ENCODE peak calls at places on chromosomes 12 and 14, in ten cellular contexts. U, Q, F, L, C, M, D, R, J and P are unnamed samples.

GRCh38 chr12:68259318-68259940 is 6.0 kb upstream of the IL22 start:
- DNase-seq in Q (no peak), L (peak), D (no peak), J (no peak), R (no peak), C (no peak), F (no peak), M (peak), U (peak), P (no peak)

GRCh38 chr14:34466691-34467090 is 4.7 kb upstream of the SPTSSA start:
- DNase-seq in M (no peak), C (no peak), U (no peak), Q (no peak), D (no peak), J (no peak), R (no peak), F (no peak), L (no peak), P (no peak)

GRCh38 chr14:68690106-68690960 is 102.5 kb downstream of the ZFP36L1 start:
- DNase-seq in J (no peak), D (no peak), F (no peak), U (no peak), Q (no peak), L (no peak), M (no peak), C (no peak), R (peak), P (no peak)

GRCh38 chr14:99910337-99911268 is 117.4 kb downstream of the EML1 start:
- DNase-seq in L (peak), U (peak), R (peak), J (no peak), M (peak), F (no peak), Q (no peak), C (no peak), D (no peak), P (no peak)

GRCh38 chr14:94394594-94395305 is 6.3 kb upstream of the SERPINA1 start:
- DNase-seq in R (no peak), C (no peak), D (no peak), Q (no peak), L (peak), J (no peak), F (no peak), M (peak), U (peak), P (no peak)

GRCh38 chr14:35435177-35435576 is 30.6 kb upstream of the NFKBIA start:
- DNase-seq in F (no peak), Q (no peak), U (no peak), J (no peak), L (peak), R (no peak), D (no peak), C (no peak), M (peak), P (no peak)

GRCh38 chr12:124851344-124851743 is 12.3 kb downstream of the SCARB1 start:
- DNase-seq in Q (no peak), C (no peak), M (no peak), J (no peak), F (no peak), L (no peak), D (no peak), R (no peak), U (no peak), P (no peak)

GRCh38 chr12:104177663-104178501 is 37.7 kb upstream of the TXNRD1 start:
- DNase-seq in F (no peak), C (no peak), L (peak), J (no peak), R (no peak), M (peak), Q (no peak), U (peak), D (no peak), P (peak)

GRCh38 chr12:52522346-52523011 is 2.3 kb upstream of the KRT5 start:
- DNase-seq in M (peak), D (peak), U (no peak), Q (no peak), F (no peak), L (peak), J (no peak), C (no peak), R (no peak), P (no peak)

GRCh38 chr14:100306506-100307214 is 416 bp upstream of the SLC25A29 start:
- DNase-seq in M (peak), R (peak), L (peak), D (peak), J (peak), C (peak), U (peak), F (peak), Q (peak), P (peak)

GRCh38 chr12:131223171-131223761 is 269.6 kb downstream of the ADGRD1 start:
- DNase-seq in Q (no peak), C (no peak), R (no peak), F (no peak), J (no peak), U (no peak), D (no peak), L (no peak), M (no peak), P (no peak)

GRCh38 chr12:43969882-43970281 is 134.0 kb downstream of the TMEM117 start:
- DNase-seq in L (peak), M (peak), C (no peak), Q (no peak), U (peak), D (no peak), F (no peak), J (no peak), R (no peak), P (no peak)

GRCh38 chr12:88658009-88658408 is 77.7 kb upstream of the KITLG start:
- DNase-seq in M (peak), L (peak), F (no peak), U (no peak), R (no peak), Q (no peak), C (no peak), J (no peak), D (no peak), P (peak)

GRCh38 chr12:94079965-94080683 is 68.3 kb upstream of the PLXNC1 start:
- DNase-seq in J (no peak), M (no peak), Q (no peak), D (no peak), L (no peak), U (no peak), F (no peak), C (no peak), R (no peak), P (no peak)

GRCh38 chr12:63843613-63844390 is 698 bp upstream of the SRGAP1 start:
- DNase-seq in F (peak), M (peak), U (peak), Q (peak), D (peak), R (peak), J (peak), L (peak), C (peak), P (peak)

GRCh38 chr12:63845726-63846125 is 1.2 kb downstream of the SRGAP1 start:
- DNase-seq in R (no peak), L (peak), J (no peak), C (no peak), D (no peak), Q (no peak), M (peak), F (peak), U (peak), P (no peak)

GRCh38 chr12:63848450-63848849 is 4.0 kb downstream of the SRGAP1 start:
- DNase-seq in D (no peak), F (no peak), R (no peak), U (no peak), Q (no peak), M (no peak), L (no peak), C (no peak), J (no peak), P (no peak)

GRCh38 chr12:63844391-63845341 is at the start of gene SRGAP1:
- DNase-seq in M (peak), C (peak), Q (no peak), F (peak), U (peak), J (no peak), R (peak), D (peak), L (peak), P (peak)

GRCh38 chr12:63846249-63846967 is 1.9 kb downstream of the SRGAP1 start:
- DNase-seq in U (no peak), D (no peak), F (no peak), Q (no peak), M (no peak), L (no peak), J (no peak), R (no peak), C (no peak), P (peak)
- TF ChIP-seq CTCF in U (no peak), D (no peak), F (no peak), Q (no peak), M (no peak), L (no peak), J (no peak), R (no peak), C (no peak), P (no peak)

GRCh38 chr12:79644274-79645234 is 46.2 kb downstream of the PAWR start:
- DNase-seq in Q (no peak), J (no peak), L (no peak), C (no peak), D (no peak), R (no peak), U (no peak), F (no peak), M (no peak), P (no peak)
- TF ChIP-seq CTCF in Q (no peak), J (no peak), L (no peak), C (no peak), D (no peak), R (no peak), U (no peak), F (no peak), M (no peak), P (no peak)

GRCh38 chr14:52023518-52023917 is 34.2 kb downstream of the RTRAF start:
- DNase-seq in U (peak), Q (no peak), C (no peak), F (no peak), M (peak), L (peak), J (no peak), R (no peak), D (peak), P (no peak)

GRCh38 chr14:52025310-52025709 is 36.0 kb downstream of the RTRAF start:
- DNase-seq in D (no peak), Q (no peak), F (no peak), L (peak), C (no peak), U (peak), M (peak), J (no peak), R (no peak), P (no peak)

GRCh38 chr14:52026921-52027320 is 37.6 kb downstream of the RTRAF start:
- DNase-seq in Q (no peak), D (no peak), F (no peak), U (no peak), C (no peak), M (no peak), R (no peak), J (no peak), L (no peak), P (no peak)

GRCh38 chr14:52029881-52030280 is 39.0 kb downstream of the NID2 start:
- DNase-seq in J (no peak), F (no peak), D (no peak), Q (no peak), C (no peak), R (no peak), U (no peak), L (no peak), M (no peak), P (no peak)

DNA sequence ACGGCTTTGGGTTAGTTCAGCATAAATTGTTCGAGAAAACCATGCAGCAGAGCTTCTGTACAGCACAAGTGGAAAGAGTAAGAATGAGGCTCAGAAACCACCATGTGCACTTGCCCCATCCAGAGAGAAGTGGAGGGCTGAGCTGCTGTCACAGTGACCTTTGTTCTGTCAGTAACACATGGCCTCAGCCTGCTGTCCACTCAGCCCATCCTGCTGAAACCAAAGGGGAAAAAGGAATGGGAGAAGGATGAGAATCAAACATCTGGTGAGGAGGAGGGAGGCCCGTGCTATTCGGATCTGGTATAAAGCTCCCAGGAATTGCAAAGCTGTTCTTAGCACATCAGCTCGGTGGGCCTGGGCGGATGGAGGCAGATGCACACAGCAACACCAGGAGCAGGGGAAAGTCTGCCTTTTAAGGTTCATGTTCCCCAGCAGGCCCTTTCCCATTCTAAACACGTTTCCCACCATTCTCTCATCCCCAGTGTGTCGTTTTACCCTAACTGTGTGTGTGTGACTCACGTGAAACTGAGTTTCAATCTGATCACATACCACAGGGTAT is 36.7 kb downstream of the RTRAF start:
- DNase-seq in J (no peak), C (no peak), R (no peak), M (no peak), F (peak), U (peak), L (no peak), Q (no peak), D (no peak), P (no peak)
- TF ChIP-seq CTCF in J (no peak), C (no peak), R (no peak), M (no peak), F (no peak), U (no peak), L (no peak), Q (no peak), D (no peak), P (no peak)

GRCh38 chr12:2959508-2960431 is 573 bp downstream of the TEAD4 start:
- DNase-seq in R (peak), M (peak), F (peak), C (peak), D (peak), U (peak), J (no peak), L (peak), Q (no peak), P (peak)

GRCh38 chr12:2955888-2956287 is 3.3 kb upstream of the TEAD4 start:
- DNase-seq in F (no peak), Q (no peak), M (no peak), C (no peak), J (no peak), L (no peak), R (no peak), U (no peak), D (no peak), P (no peak)

GRCh38 chr12:2959194-2959507 is at the start of gene TEAD4:
- DNase-seq in C (peak), L (peak), F (peak), R (peak), U (peak), D (peak), J (no peak), M (peak), Q (no peak), P (peak)

GRCh38 chr12:2958432-2959193 is 584 bp upstream of the TEAD4 start:
- DNase-seq in U (peak), C (no peak), F (peak), L (peak), R (peak), J (no peak), D (peak), M (peak), Q (no peak), P (peak)

GRCh38 chr12:2957816-2958431 is 1.3 kb upstream of the TEAD4 start:
- DNase-seq in D (no peak), R (no peak), U (no peak), L (peak), C (no peak), M (peak), F (no peak), J (no peak), Q (no peak), P (no peak)
- TF ChIP-seq CTCF in D (no peak), R (no peak), U (no peak), L (no peak), C (no peak), M (no peak), F (no peak), J (no peak), Q (no peak), P (no peak)

GRCh38 chr12:16669756-16670155 is 63.8 kb upstream of the LMO3 start:
- DNase-seq in U (no peak), D (no peak), M (no peak), C (no peak), L (no peak), R (no peak), J (no peak), Q (no peak), F (no peak), P (no peak)

GRCh38 chr12:16670456-16671050 is 64.6 kb upstream of the LMO3 start:
- DNase-seq in U (no peak), J (no peak), C (no peak), R (no peak), M (peak), Q (no peak), F (no peak), L (peak), D (no peak), P (no peak)

GRCh38 chr12:16675438-16675837 is 69.5 kb upstream of the LMO3 start:
- DNase-seq in Q (no peak), C (no peak), M (no peak), D (no peak), R (no peak), L (no peak), J (no peak), U (no peak), F (no peak), P (no peak)

DNA sequence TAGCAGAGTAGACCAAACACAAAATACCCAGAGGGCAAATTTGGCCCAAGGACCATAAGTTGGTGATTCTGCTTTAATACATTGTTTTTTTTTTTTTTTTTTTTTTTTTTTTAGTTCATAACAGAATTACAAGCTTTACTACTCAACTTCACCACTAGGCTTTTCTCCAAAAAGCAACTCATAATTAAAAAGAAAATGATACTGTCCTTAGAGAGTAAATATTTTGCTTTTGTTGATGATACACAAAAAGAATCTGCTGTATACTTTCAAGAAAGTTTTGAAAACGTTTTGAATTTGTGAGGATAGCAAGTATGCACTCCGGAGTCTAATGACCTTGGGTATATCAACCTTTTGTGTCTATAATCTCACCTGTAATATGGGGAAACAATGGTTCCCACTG is 68.9 kb upstream of the LMO3 start:
- DNase-seq in C (no peak), L (no peak), Q (no peak), U (no peak), F (no peak), D (no peak), R (no peak), J (no peak), M (no peak), P (no peak)
- TF ChIP-seq CTCF in C (no peak), L (no peak), Q (no peak), U (no peak), F (no peak), D (no peak), R (no peak), J (no peak), M (no peak), P (no peak)

GRCh38 chr12:47361389-47362031 is 281.8 kb upstream of the AMIGO2 start:
- DNase-seq in M (peak), F (no peak), D (no peak), R (no peak), U (no peak), L (peak), C (no peak), J (no peak), Q (peak), P (no peak)
- TF ChIP-seq CTCF in M (no peak), F (no peak), D (no peak), R (no peak), U (no peak), L (peak), C (no peak), J (no peak), Q (no peak), P (no peak)

GRCh38 chr14:102295301-102295700 is 9.7 kb downstream of the MOK start:
- DNase-seq in C (no peak), M (peak), R (no peak), U (no peak), D (no peak), L (no peak), Q (no peak), F (no peak), J (no peak), P (no peak)
- TF ChIP-seq CTCF in C (no peak), M (peak), R (peak), U (peak), D (no peak), L (peak), Q (no peak), F (peak), J (no peak), P (no peak)